ENCODE peak calls at places on chromosome 5, in ten cellular contexts. F is esophagus squamous epithelium, A is tibial nerve, J is body of pancreas, E is ovary, K is Peyer's patch, Z is breast epithelium, Y is transverse colon, M is H54, O is esophagus muscularis mucosa. L is an unnamed sample.

GRCh38 chr5:163578652-163579051 is 73.2 kb downstream of the MAT2B start:
- DNase-seq in F (no peak), A (no peak), J (no peak), E (no peak), K (no peak), Z (no peak), Y (no peak), M (no peak), O (no peak), L (no peak)

GRCh38 chr5:149418910-149419531 is 39.9 kb upstream of the IL17B start:
- DNase-seq in F (no peak), A (no peak), J (no peak), E (no peak), K (no peak), Z (no peak), Y (no peak), M (no peak), O (no peak), L (peak)

GRCh38 chr5:180803181-180804128 is 849 bp upstream of the MGAT1 start:
- DNase-seq in F (peak), A (no peak), J (no peak), E (peak), K (peak), Z (no peak), Y (peak), M (no peak), O (no peak), L (peak)

GRCh38 chr5:64958757-64959391 is 190.1 kb downstream of the CWC27 start:
- DNase-seq in F (no peak), A (no peak), J (no peak), E (no peak), K (no peak), Z (no peak), Y (no peak), M (no peak), O (no peak), L (peak)

GRCh38 chr5:180161420-180162303 is 47.3 kb downstream of the RASGEF1C start:
- DNase-seq in F (no peak), A (no peak), J (no peak), E (no peak), K (no peak), Z (peak), Y (no peak), M (no peak), O (peak), L (no peak)

GRCh38 chr5:142215915-142216681 is 107.5 kb downstream of the NDFIP1 start:
- DNase-seq in F (no peak), A (peak), J (peak), E (peak), K (no peak), Z (peak), Y (peak), M (peak), O (no peak), L (no peak)

GRCh38 chr5:76337949-76338589 is 65.0 kb upstream of the IQGAP2 start:
- DNase-seq in F (no peak), A (no peak), J (peak), E (no peak), K (peak), Z (peak), Y (peak), M (peak), O (no peak), L (peak)

GRCh38 chr5:87787640-87788039 is 374.9 kb upstream of the CCNH start:
- DNase-seq in F (no peak), A (no peak), J (no peak), E (no peak), K (no peak), Z (no peak), Y (no peak), M (no peak), O (no peak), L (no peak)

GRCh38 chr5:96657068-96657467 is 5.1 kb upstream of the CAST start:
- DNase-seq in F (no peak), A (no peak), J (no peak), E (no peak), K (no peak), Z (no peak), Y (peak), M (peak), O (no peak), L (peak)

GRCh38 chr5:176364765-176365662 is at the start of gene ARL10:
- DNase-seq in F (no peak), A (no peak), J (no peak), E (peak), K (peak), Z (no peak), Y (peak), M (no peak), O (no peak), L (peak)
- TF ChIP-seq POLR2A in F (no peak), A (peak), J (no peak), E (no peak), K (no peak), Z (no peak), Y (no peak), M (no peak), O (no peak), L (no peak)

GRCh38 chr5:155259648-155260047 is 246.1 kb downstream of the KIF4B start:
- DNase-seq in F (no peak), A (no peak), J (no peak), E (no peak), K (no peak), Z (no peak), Y (no peak), M (no peak), O (no peak), L (no peak)
- TF ChIP-seq POLR2A in F (no peak), A (no peak), J (no peak), E (no peak), K (no peak), Z (no peak), Y (no peak), M (no peak), O (no peak), L (no peak)

DNA sequence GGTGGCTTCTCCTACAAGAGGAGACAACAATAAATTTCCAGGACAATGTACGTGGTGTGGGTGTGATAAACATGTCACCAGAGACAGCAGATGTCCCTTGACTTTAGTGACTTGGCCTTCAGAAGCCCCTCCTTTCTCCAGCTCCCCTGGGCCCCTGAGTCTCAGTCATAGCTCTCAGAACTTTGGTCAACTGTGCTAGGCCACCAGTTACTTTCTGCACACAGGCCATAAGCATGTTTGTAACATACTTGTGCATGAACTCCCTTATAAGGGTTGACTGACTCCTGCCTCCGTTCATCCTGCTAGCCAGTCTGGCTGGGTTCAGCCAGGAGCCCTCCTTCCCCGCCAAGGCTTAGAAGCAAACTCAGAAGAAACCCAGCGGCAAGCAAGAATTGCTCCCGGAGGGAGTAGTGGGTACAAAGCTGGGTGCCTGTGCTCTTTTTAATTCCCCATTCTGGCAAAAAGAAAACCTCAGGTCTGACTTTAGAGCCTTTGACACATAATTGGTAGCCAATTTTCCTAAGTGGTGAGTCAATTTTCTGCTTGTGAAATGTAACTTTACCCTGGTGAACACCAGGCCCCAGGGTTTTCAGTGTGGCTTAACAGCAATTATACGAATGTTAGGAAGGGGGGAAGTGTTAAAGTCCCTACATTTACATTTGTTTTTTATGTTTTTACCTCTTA is 49.2 kb downstream of the EBF1 start:
- DNase-seq in F (no peak), A (no peak), J (no peak), E (peak), K (no peak), Z (no peak), Y (no peak), M (no peak), O (no peak), L (no peak)
- TF ChIP-seq POLR2A in F (no peak), A (no peak), J (no peak), E (no peak), K (no peak), Z (no peak), Y (no peak), M (no peak), O (no peak), L (no peak)

DNA sequence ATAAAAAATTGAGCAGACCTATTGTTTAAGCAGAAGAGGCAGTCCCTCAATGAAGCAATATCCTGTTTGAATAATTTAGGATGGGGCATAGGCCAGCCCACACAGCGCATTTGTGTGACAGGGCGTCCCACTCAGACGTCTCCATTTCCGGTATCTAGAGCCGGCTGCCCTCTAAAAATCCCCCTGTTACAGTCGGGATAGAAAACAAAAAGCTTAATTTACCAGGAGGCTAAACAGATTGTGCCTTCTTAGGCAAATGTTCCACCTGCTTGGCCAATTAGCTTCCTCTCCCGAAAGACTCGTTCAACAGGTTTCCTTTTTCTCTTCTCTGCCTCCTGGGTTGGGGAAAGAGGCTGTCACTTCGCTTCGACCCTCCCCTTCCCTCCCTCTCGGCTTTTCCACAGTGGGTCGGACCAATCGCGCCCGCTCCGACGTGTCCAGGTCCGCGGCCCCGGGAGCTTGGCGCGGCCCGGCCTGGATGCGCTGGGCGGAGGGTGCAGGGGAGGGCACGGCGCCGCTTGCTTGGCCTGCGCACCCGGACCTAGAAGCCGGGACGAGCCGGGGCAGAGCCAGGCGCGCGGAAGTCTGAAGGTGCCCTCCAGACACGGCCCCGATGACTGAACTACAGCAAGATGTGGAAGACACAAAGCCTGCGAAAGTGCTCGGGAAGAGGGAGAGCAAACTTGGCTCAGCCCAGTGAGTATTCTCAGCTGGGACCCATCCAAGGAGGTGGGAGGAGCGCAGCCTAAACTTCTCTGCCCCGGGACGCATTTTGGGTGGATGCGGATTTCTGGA is at the start of gene GRAMD2B:
- DNase-seq in F (peak), A (peak), J (peak), E (peak), K (peak), Z (peak), Y (peak), M (peak), O (peak), L (peak)
- TF ChIP-seq POLR2A in F (no peak), A (peak), J (peak), E (peak), K (no peak), Z (peak), Y (peak), M (peak), O (peak), L (peak)

GRCh38 chr5:54480296-54480695 is 24.8 kb downstream of the HSPB3 start:
- DNase-seq in F (no peak), A (no peak), J (no peak), E (no peak), K (no peak), Z (no peak), Y (no peak), M (no peak), O (no peak), L (no peak)

DNA sequence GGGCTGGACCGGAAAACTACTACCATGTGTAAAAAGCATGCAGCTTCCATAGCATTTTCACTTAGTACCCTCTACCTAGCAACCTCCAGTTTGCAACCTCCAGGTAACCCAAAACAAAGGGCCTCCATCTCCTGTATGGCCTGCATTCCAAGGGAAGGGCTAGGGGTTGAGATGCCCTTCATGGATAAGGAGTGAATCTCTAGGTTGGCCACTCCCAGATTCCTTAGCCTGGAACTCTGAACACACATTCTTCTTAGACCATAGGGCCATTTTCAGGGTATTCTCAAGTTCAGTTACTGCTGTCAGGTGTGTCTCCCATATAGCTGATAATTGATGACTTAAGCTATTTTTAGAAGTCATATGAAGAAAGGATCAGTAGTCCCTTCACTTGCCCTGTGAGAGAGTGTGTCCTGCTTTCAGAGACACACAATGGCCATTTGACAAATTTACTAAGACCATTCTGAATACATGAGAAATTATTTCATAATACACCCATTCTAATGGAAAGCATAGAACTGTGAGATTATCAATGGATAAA is 22.5 kb downstream of the HSPB3 start:
- DNase-seq in F (no peak), A (no peak), J (no peak), E (no peak), K (no peak), Z (no peak), Y (no peak), M (no peak), O (peak), L (no peak)
- TF ChIP-seq POLR2A in F (no peak), A (no peak), J (no peak), E (no peak), K (no peak), Z (no peak), Y (no peak), M (no peak), O (no peak), L (no peak)

GRCh38 chr5:150625164-150625535 is 15.3 kb upstream of the SYNPO start:
- DNase-seq in F (no peak), A (peak), J (peak), E (peak), K (no peak), Z (no peak), Y (no peak), M (no peak), O (no peak), L (no peak)
- TF ChIP-seq POLR2A in F (no peak), A (peak), J (no peak), E (no peak), K (no peak), Z (no peak), Y (no peak), M (no peak), O (no peak), L (no peak)